ENCODE peak calls at places on chromosomes 4 and X, in five cellular contexts. J is activated naive CD4-positive, alpha-beta T cell treated with Interleukin-2 at 50 U/mL for 16 hours; Z is M059J; U is EL; A is fibroblast of the conjunctiva. L is an unnamed sample.

GRCh38 chr4:82648356-82648755 is 86.6 kb upstream of the TMEM150C start:
- DNase-seq in Z (peak; percentile 17), U (peak; percentile 45), J (no peak), A (no peak), L (no peak)

GRCh38 chr4:108902769-108903168 is 139.9 kb upstream of the ETNPPL start:
- DNase-seq in A (no peak), J (no peak), Z (no peak), U (no peak), L (no peak)

GRCh38 chrX:149527705-149528104 is 13.1 kb upstream of the EOLA1 start:
- DNase-seq in A (no peak), Z (peak; percentile 57), J (peak; percentile 31), U (peak; percentile 15), L (peak; percentile 19)

GRCh38 chr4:114361249-114361648 is 237.4 kb upstream of the UGT8 start:
- DNase-seq in U (no peak), J (no peak), A (no peak), Z (peak; percentile 27), L (no peak)

GRCh38 chr4:71765837-71766236 is 18.0 kb downstream of the GC start:
- DNase-seq in U (no peak), A (no peak), Z (no peak), J (no peak), L (no peak)

GRCh38 chr4:36192922-36193321 is 51.4 kb downstream of the ARAP2 start:
- DNase-seq in A (no peak), Z (no peak), U (no peak), J (no peak), L (no peak)

GRCh38 chr4:66564901-66565648 is 894.8 kb upstream of the EPHA5 start:
- DNase-seq in U (peak; percentile 89), J (no peak), Z (peak; percentile 95), A (peak; percentile 44), L (no peak)

GRCh38 chr4:55517526-55518229 is 29.0 kb downstream of the CLOCK start:
- DNase-seq in Z (no peak), J (no peak), U (no peak), A (no peak), L (no peak)

GRCh38 chr4:139934786-139935330 is 219.1 kb downstream of the MAML3 start:
- DNase-seq in U (no peak), A (no peak), Z (no peak), J (no peak), L (no peak)

GRCh38 chrX:45748443-45748842 is 547.8 kb upstream of the DIPK2B start:
- DNase-seq in A (no peak), U (no peak), Z (peak; percentile 43), J (no peak), L (no peak)

GRCh38 chrX:95318882-95319281 is 1365.8 kb upstream of the DIAPH2 start:
- DNase-seq in J (no peak), Z (no peak), U (no peak), A (no peak), L (peak; percentile 9)

GRCh38 chrX:23900220-23900797 is 7.4 kb downstream of the APOO start:
- DNase-seq in U (no peak), J (no peak), A (no peak), Z (peak; percentile 65), L (no peak)

L was measured in AML-193.